ENCODE peak calls at places on chromosome 2, in four cellular contexts. P is NCI-H345, J is brain microvascular endothelial cell, I is GM04503. V is an unnamed sample.
A peak's percentile ranks its signal among the peaks of the same experiment; 100 is the strongest.

GRCh38 chr2:240561325-240561971 is 1.3 kb downstream of the DUSP28 start:
- DNase-seq in J (peak; percentile 51), P (no peak), I (peak; percentile 59), V (peak; percentile 51)

GRCh38 chr2:227411320-227411989 is 23.7 kb upstream of the SCYGR1 start:
- DNase-seq in I (no peak), P (no peak), J (peak; percentile 70), V (peak; percentile 20)

GRCh38 chr2:20577495-20578235 is 73.2 kb downstream of the HS1BP3 start:
- DNase-seq in J (no peak), I (no peak), P (no peak), V (peak; percentile 67)

GRCh38 chr2:211035548-211036185 is 479.3 kb downstream of the CPS1 start:
- DNase-seq in J (peak; percentile 45), P (no peak), I (no peak), V (peak; percentile 69)

GRCh38 chr2:74567862-74568261 is 13.3 kb downstream of the DOK1 start:
- DNase-seq in P (no peak), I (peak; percentile 80), J (peak; percentile 58), V (peak; percentile 47)

GRCh38 chr2:23556929-23557328 is 171.9 kb downstream of the KLHL29 start:
- DNase-seq in P (peak; percentile 99), I (no peak), J (no peak), V (no peak)

GRCh38 chr2:69300650-69301049 is 86.4 kb downstream of the GFPT1 start:
- DNase-seq in P (no peak), I (no peak), J (no peak), V (no peak)

GRCh38 chr2:189751080-189751658 is 11.4 kb downstream of the OSGEPL1 start:
- DNase-seq in I (no peak), P (peak; percentile 35), J (peak; percentile 47), V (peak; percentile 10)

GRCh38 chr2:86047575-86048382 is 57.9 kb downstream of the POLR1A start:
- DNase-seq in J (no peak), I (no peak), P (no peak), V (no peak)

GRCh38 chr2:9002637-9003365 is 683 bp downstream of the MBOAT2 start:
- DNase-seq in J (no peak), P (peak; percentile 50), I (no peak), V (no peak)

GRCh38 chr2:47688561-47688960 is 94.4 kb upstream of the MSH6 start:
- DNase-seq in I (no peak), J (peak; percentile 2), P (peak; percentile 5), V (no peak)

GRCh38 chr2:86492057-86492456 is 50.9 kb downstream of the KDM3A start:
- DNase-seq in J (no peak), P (peak; percentile 72), I (no peak), V (no peak)

GRCh38 chr2:186474196-186474595 is 11.9 kb upstream of the ZC3H15 start:
- DNase-seq in P (no peak), J (no peak), I (no peak), V (no peak)

GRCh38 chr2:240999873-241000541 is 1.6 kb downstream of the SNED1 start:
- DNase-seq in I (no peak), J (no peak), P (no peak), V (no peak)

GRCh38 chr2:68646303-68646702 is 2.9 kb downstream of the PROKR1 start:
- DNase-seq in I (no peak), P (peak; percentile 12), J (no peak), V (no peak)

GRCh38 chr2:209638346-209638745 is 133.3 kb upstream of the UNC80 start:
- DNase-seq in I (no peak), P (no peak), J (peak; percentile 47), V (no peak)

GRCh38 chr2:241252778-241253475 is 62.5 kb downstream of the HDLBP start:
- DNase-seq in P (no peak), I (no peak), J (no peak), V (no peak)

GRCh38 chr2:108853421-108853820 is 66.8 kb downstream of the CCDC138 start:
- DNase-seq in P (no peak), I (peak; percentile 2), J (peak; percentile 74), V (no peak)

GRCh38 chr2:112583497-112584133 is 794 bp upstream of the CHCHD5 start:
- DNase-seq in P (no peak), J (no peak), I (no peak), V (no peak)

GRCh38 chr2:72142743-72143440 is 4.8 kb downstream of the CYP26B1 start:
- DNase-seq in P (no peak), I (no peak), J (no peak), V (no peak)

GRCh38 chr2:36408198-36408703 is 52.7 kb downstream of the CRIM1 start:
- DNase-seq in J (peak; percentile 81), I (no peak), P (no peak), V (peak; percentile 67)

GRCh38 chr2:238955648-238956531 is 108.0 kb downstream of the TWIST2 start:
- DNase-seq in J (peak; percentile 16), P (no peak), I (no peak), V (no peak)

GRCh38 chr2:239223330-239224248 is 177.2 kb downstream of the HDAC4 start:
- DNase-seq in P (no peak), J (no peak), I (peak; percentile 67), V (no peak)

GRCh38 chr2:163171786-163172549 is 333.4 kb upstream of the KCNH7 start:
- DNase-seq in P (no peak), I (no peak), J (no peak), V (no peak)

GRCh38 chr2:187912956-187913355 is 358.7 kb upstream of the TFPI start:
- DNase-seq in J (no peak), P (no peak), I (no peak), V (no peak)

GRCh38 chr2:12651661-12652060 is 65.1 kb upstream of the TRIB2 start:
- DNase-seq in J (no peak), I (no peak), P (no peak), V (no peak)

GRCh38 chr2:19899853-19900525 is 1.8 kb downstream of the TTC32 start:
- DNase-seq in I (no peak), J (no peak), P (peak; percentile 12), V (peak; percentile 37)

GRCh38 chr2:166031054-166031453 is 77.5 kb upstream of the TTC21B start:
- DNase-seq in I (no peak), P (no peak), J (no peak), V (peak; percentile 78)

GRCh38 chr2:143936758-143937562 is 583.0 kb downstream of the ZEB2 start:
- DNase-seq in J (no peak), I (no peak), P (peak; percentile 66), V (no peak)

GRCh38 chr2:11018651-11019185 is 107.0 kb downstream of the KCNF1 start:
- DNase-seq in I (no peak), J (no peak), P (no peak), V (no peak)

GRCh38 chr2:145815933-145816332 is 1296.0 kb upstream of the ZEB2 start:
- DNase-seq in P (no peak), J (no peak), I (no peak), V (no peak)

GRCh38 chr2:72934683-72935610 is 17.6 kb downstream of the EMX1 start:
- DNase-seq in J (no peak), I (no peak), P (no peak), V (no peak)

GRCh38 chr2:23420840-23421476 is 36.0 kb downstream of the KLHL29 start:
- DNase-seq in J (no peak), P (peak; percentile 38), I (no peak), V (no peak)

GRCh38 chr2:143026411-143027054 is 102.7 kb upstream of the ARHGAP15 start:
- DNase-seq in I (no peak), P (no peak), J (no peak), V (no peak)

GRCh38 chr2:149732001-149732685 is 144.6 kb upstream of the MMADHC start:
- DNase-seq in P (peak; percentile 11), J (peak; percentile 45), I (no peak), V (peak; percentile 38)

GRCh38 chr2:43169987-43170732 is 56.2 kb downstream of the ZFP36L2 start:
- DNase-seq in J (no peak), I (no peak), P (no peak), V (no peak)